ENCODE peak calls at places on chromosomes 3 and 15, in eight cellular contexts. L is EL, E is CMK, W is cardiac fibroblast, R is T-helper 2 cell, Q is endothelial cell, F is hepatic stellate cell, N is T-helper 17 cell. Y is an unnamed sample.

GRCh38 chr3:58427661-58428361 is 5.8 kb downstream of the PDHB start:
- DNase-seq in E (no peak), Q (no peak), N (no peak), R (no peak), F (no peak), L (no peak), W (no peak), Y (no peak)

GRCh38 chr15:68042156-68042854 is 11.8 kb upstream of the PIAS1 start:
- DNase-seq in N (no peak), W (no peak), F (no peak), L (no peak), E (no peak), Q (no peak), R (no peak), Y (no peak)

GRCh38 chr15:71364117-71364584 is 248.9 kb downstream of the THSD4 start:
- DNase-seq in W (no peak), N (no peak), Q (no peak), E (no peak), F (no peak), R (no peak), L (no peak), Y (no peak)

GRCh38 chr15:41116116-41116871 is at the start of gene INO80:
- DNase-seq in W (peak), N (peak), R (peak), F (peak), Q (peak), L (peak), E (peak), Y (peak)

GRCh38 chr3:56389213-56389830 is 78.9 kb downstream of the ERC2 start:
- DNase-seq in Q (no peak), L (no peak), F (no peak), E (no peak), R (no peak), N (no peak), W (no peak), Y (no peak)

GRCh38 chr3:154758109-154758868 is 321.8 kb upstream of the MME start:
- DNase-seq in Q (no peak), E (no peak), L (peak), R (no peak), N (no peak), F (no peak), W (peak), Y (no peak)

GRCh38 chr3:172034786-172035685 is 4.3 kb upstream of the FNDC3B start:
- DNase-seq in Q (peak), N (no peak), W (peak), L (peak), F (peak), R (peak), E (no peak), Y (no peak)

GRCh38 chr3:118801899-118802298 is 232.7 kb downstream of the IGSF11 start:
- DNase-seq in E (no peak), L (no peak), N (no peak), R (no peak), Q (no peak), F (no peak), W (no peak), Y (no peak)

GRCh38 chr3:171138027-171138426 is 111.5 kb upstream of the SLC2A2 start:
- DNase-seq in R (no peak), F (no peak), E (no peak), W (no peak), N (no peak), L (no peak), Q (no peak), Y (no peak)

GRCh38 chr15:62344806-62345539 is 179.9 kb upstream of the C2CD4B start:
- DNase-seq in W (peak), L (peak), E (peak), N (peak), F (no peak), Q (peak), R (peak), Y (peak)

GRCh38 chr3:31275038-31275562 is 257.6 kb upstream of the STT3B start:
- DNase-seq in N (no peak), E (no peak), F (peak), R (no peak), W (peak), L (peak), Q (no peak), Y (no peak)

GRCh38 chr15:70158309-70158995 is 60.7 kb upstream of the TLE3 start:
- DNase-seq in F (no peak), W (no peak), L (no peak), E (no peak), N (no peak), Q (no peak), R (no peak), Y (no peak)

GRCh38 chr3:66638717-66639116 is 137.9 kb upstream of the LRIG1 start:
- DNase-seq in N (no peak), W (no peak), Q (no peak), F (no peak), R (no peak), L (no peak), E (no peak), Y (no peak)

GRCh38 chr15:73165435-73165834 is 113.2 kb downstream of the NEO1 start:
- DNase-seq in L (no peak), W (no peak), N (no peak), E (no peak), R (no peak), Q (no peak), F (no peak), Y (no peak)

GRCh38 chr3:40337136-40338108 is 27.9 kb downstream of the EIF1B start:
- DNase-seq in W (no peak), F (no peak), Q (no peak), R (no peak), N (no peak), E (no peak), L (no peak), Y (no peak)

GRCh38 chr3:27589795-27590194 is 105.6 kb upstream of the SLC4A7 start:
- DNase-seq in L (peak), Q (no peak), F (no peak), R (no peak), E (no peak), N (no peak), W (peak), Y (no peak)

GRCh38 chr3:126132751-126133511 is 47.5 kb downstream of the ALDH1L1 start:
- DNase-seq in R (no peak), Q (no peak), W (peak), E (no peak), F (no peak), N (no peak), L (peak), Y (peak)

GRCh38 chr15:55588070-55588817 is at the start of gene PYGO1:
- DNase-seq in L (peak), E (no peak), Q (peak), F (peak), N (peak), W (peak), R (no peak), Y (peak)

GRCh38 chr15:49225572-49226281 is 55.7 kb downstream of the GALK2 start:
- DNase-seq in L (peak), Q (peak), R (no peak), N (no peak), W (peak), F (no peak), E (no peak), Y (no peak)